ENCODE peak calls at places on chromosomes 6 and 20, in nine cellular contexts. Z, V, I, R, W, N, K, G and A are unnamed samples.

GRCh38 chr20:38649275-38649891 is 47.8 kb downstream of the ARHGAP40 start:
- DNase-seq in Z (no peak), V (no peak), I (peak; percentile 31), R (peak; percentile 36), W (no peak), N (peak; percentile 5), K (no peak), G (no peak), A (no peak)

GRCh38 chr6:10719386-10720228 is 3.3 kb upstream of the TMEM14C start:
- DNase-seq in Z (no peak), V (no peak), I (no peak), R (no peak), W (no peak), N (no peak), K (no peak), G (no peak), A (no peak)

GRCh38 chr6:1070085-1070521 is 241.8 kb upstream of the FOXQ1 start:
- DNase-seq in Z (no peak), V (no peak), I (no peak), R (no peak), W (no peak), N (no peak), K (no peak), G (no peak), A (no peak)

GRCh38 chr6:150293423-150294280 is 75.2 kb upstream of the IYD start:
- DNase-seq in Z (no peak), V (no peak), I (no peak), R (no peak), W (no peak), N (no peak), K (no peak), G (no peak), A (no peak)

GRCh38 chr20:2524435-2525272 is 11.7 kb upstream of the TMC2 start:
- DNase-seq in Z (peak; percentile 87), V (peak; percentile 93), I (peak; percentile 84), R (peak; percentile 96), W (peak; percentile 47), N (peak; percentile 72), K (peak; percentile 91), G (peak; percentile 85), A (peak; percentile 82)

GRCh38 chr6:24933266-24933665 is 2.5 kb downstream of the RIPOR2 start:
- DNase-seq in Z (no peak), V (no peak), I (no peak), R (no peak), W (no peak), N (no peak), K (no peak), G (no peak), A (no peak)

GRCh38 chr6:135673671-135674309 is 176.2 kb upstream of the AHI1 start:
- DNase-seq in Z (no peak), V (no peak), I (no peak), R (no peak), W (no peak), N (no peak), K (no peak), G (no peak), A (no peak)

GRCh38 chr20:50001784-50002311 is 19.1 kb downstream of the SNAI1 start:
- DNase-seq in Z (no peak), V (no peak), I (no peak), R (no peak), W (no peak), N (no peak), K (no peak), G (no peak), A (no peak)

GRCh38 chr6:160258346-160259142 is at the start of gene SLC22A2:
- DNase-seq in Z (no peak), V (no peak), I (no peak), R (no peak), W (no peak), N (no peak), K (no peak), G (no peak), A (no peak)

GRCh38 chr6:107679457-107679856 is 144.7 kb downstream of the SCML4 start:
- DNase-seq in Z (no peak), V (no peak), I (no peak), R (peak; percentile 33), W (no peak), N (no peak), K (no peak), G (no peak), A (no peak)

GRCh38 chr6:38184780-38185080 is 365.2 kb downstream of the ZFAND3 start:
- DNase-seq in Z (no peak), V (no peak), I (no peak), R (no peak), W (no peak), N (no peak), K (no peak), G (no peak), A (peak; percentile 10)

GRCh38 chr6:79927758-79928157 is 19.6 kb downstream of the ELOVL4 start:
- DNase-seq in Z (no peak), V (no peak), I (no peak), R (no peak), W (no peak), N (no peak), K (no peak), G (no peak), A (no peak)

GRCh38 chr6:88166493-88166900 is 350 bp upstream of the CNR1 start:
- DNase-seq in Z (no peak), V (no peak), I (peak; percentile 37), R (peak; percentile 81), W (no peak), N (no peak), K (no peak), G (no peak), A (no peak)